ENCODE peak calls at places on chromosome 4, in six cellular contexts. J is nephron progenitor cell; G is germinal center; U is neural progenitor cell; I is WTC11; A is activated gamma-delta T cell treated with anti-CD3 and anti-CD28 coated beads, Interleukin-2, amount 50 U/mL, for 16 hours. Q is an unnamed sample.

GRCh38 chr4:37603070-37603468 is 83.1 kb downstream of the RELL1 start:
- DNase-seq in J (peak), G (peak), U (peak), I (peak), A (peak), Q (peak)

GRCh38 chr4:64581422-64581821 is 172.2 kb upstream of the TECRL start:
- DNase-seq in J (no peak), G (no peak), U (no peak), I (no peak), A (no peak), Q (no peak)

GRCh38 chr4:83862471-83862870 is 326.6 kb downstream of the GPAT3 start:
- DNase-seq in J (no peak), G (no peak), U (no peak), I (no peak), A (no peak), Q (peak)

GRCh38 chr4:182745268-182745667 is 171.9 kb downstream of the DCTD start:
- DNase-seq in J (no peak), G (no peak), U (no peak), I (no peak), A (no peak), Q (no peak)

GRCh38 chr4:86294883-86295282 is 65.0 kb downstream of the MAPK10 start:
- DNase-seq in J (no peak), G (peak), U (no peak), I (no peak), A (no peak), Q (no peak)

GRCh38 chr4:97404876-97405523 is 738.3 kb downstream of the STPG2 start:
- DNase-seq in J (no peak), G (no peak), U (no peak), I (no peak), A (no peak), Q (no peak)

GRCh38 chr4:85050736-85051135 is 84.2 kb upstream of the WDFY3 start:
- DNase-seq in J (no peak), G (no peak), U (no peak), I (no peak), A (no peak), Q (no peak)

GRCh38 chr4:83217721-83218522 is 66.7 kb downstream of the COQ2 start:
- DNase-seq in J (no peak), G (peak), U (no peak), I (no peak), A (peak), Q (no peak)

GRCh38 chr4:155679343-155679742 is 12.7 kb downstream of the GUCY1A1 start:
- DNase-seq in J (no peak), G (no peak), U (peak), I (no peak), A (no peak), Q (peak)

GRCh38 chr4:141016117-141016798 is 117.0 kb downstream of the RNF150 start:
- DNase-seq in J (no peak), G (no peak), U (no peak), I (no peak), A (no peak), Q (no peak)

GRCh38 chr4:111506706-111507105 is 638.5 kb upstream of the FAM241A start:
- DNase-seq in J (no peak), G (no peak), U (no peak), I (no peak), A (no peak), Q (peak)

GRCh38 chr4:174248407-174248806 is 35.1 kb downstream of the FBXO8 start:
- DNase-seq in J (no peak), G (no peak), U (no peak), I (no peak), A (no peak), Q (no peak)

GRCh38 chr4:81421346-81422218 is 50.1 kb downstream of the RASGEF1B start:
- DNase-seq in J (no peak), G (peak), U (peak), I (no peak), A (no peak), Q (no peak)

GRCh38 chr4:155371432-155372043 is 5.2 kb downstream of the MAP9 start:
- DNase-seq in J (no peak), G (no peak), U (peak), I (no peak), A (no peak), Q (peak)

GRCh38 chr4:139642364-139642763 is 23.3 kb upstream of the MGST2 start:
- DNase-seq in J (no peak), G (no peak), U (no peak), I (no peak), A (no peak), Q (peak)

GRCh38 chr4:64230709-64231310 is 178.4 kb downstream of the TECRL start:
- DNase-seq in J (no peak), G (no peak), U (peak), I (no peak), A (no peak), Q (peak)

GRCh38 chr4:65954416-65954815 is 284.1 kb upstream of the EPHA5 start:
- DNase-seq in J (no peak), G (no peak), U (no peak), I (no peak), A (no peak), Q (no peak)

Q was measured in fibroblast of gingiva.